ENCODE peak calls at places on chromosome 5, in seven cellular contexts. E, K, G, Z, F, N and H are unnamed samples.

GRCh38 chr5:10518352-10518751 is 45.5 kb upstream of the ANKRD33B start:
- DNase-seq in Z (no peak), E (no peak), G (no peak), K (no peak), N (no peak), F (peak), H (no peak)

GRCh38 chr5:59746261-59746765 is 147.2 kb downstream of the PDE4D start:
- DNase-seq in E (no peak), G (no peak), K (no peak), Z (no peak), F (peak), N (peak), H (no peak)

GRCh38 chr5:176704817-176705216 is 57.5 kb downstream of the TSPAN17 start:
- DNase-seq in E (no peak), F (no peak), K (no peak), Z (no peak), N (no peak), G (no peak), H (no peak)

GRCh38 chr5:171688696-171689495 is 96.7 kb upstream of the SMIM23 start:
- DNase-seq in Z (no peak), G (no peak), K (no peak), E (no peak), N (peak), F (no peak), H (no peak)

GRCh38 chr5:117255211-117256032 is 680.8 kb upstream of the SEMA6A start:
- DNase-seq in F (no peak), K (no peak), Z (no peak), G (no peak), N (no peak), E (no peak), H (no peak)

GRCh38 chr5:159021360-159022177 is 78.1 kb downstream of the EBF1 start:
- DNase-seq in Z (no peak), E (no peak), K (no peak), F (no peak), N (no peak), G (no peak), H (no peak)

GRCh38 chr5:155556700-155557099 is 543.1 kb downstream of the KIF4B start:
- DNase-seq in N (no peak), E (no peak), Z (no peak), G (no peak), K (no peak), F (no peak), H (no peak)

GRCh38 chr5:81779125-81779934 is 28.4 kb upstream of the SSBP2 start:
- DNase-seq in Z (peak), G (peak), N (peak), E (no peak), F (peak), K (peak), H (peak)

GRCh38 chr5:69217154-69217731 is 17.4 kb upstream of the CDK7 start:
- DNase-seq in E (no peak), F (no peak), G (no peak), N (no peak), K (no peak), Z (no peak), H (peak)

GRCh38 chr5:178363501-178364325 is 131.1 kb upstream of the PHYKPL start:
- DNase-seq in F (no peak), G (no peak), E (no peak), Z (no peak), N (no peak), K (no peak), H (no peak)

GRCh38 chr5:94524841-94525697 is 93.3 kb downstream of the KIAA0825 start:
- DNase-seq in N (no peak), Z (no peak), E (no peak), G (no peak), F (peak), K (no peak), H (peak)

GRCh38 chr5:88785396-88786216 is 97.4 kb downstream of the MEF2C start:
- DNase-seq in N (peak), G (no peak), K (peak), E (peak), F (peak), Z (no peak), H (peak)

GRCh38 chr5:138792181-138792808 is 39.1 kb downstream of the CTNNA1 start:
- DNase-seq in K (no peak), F (no peak), E (no peak), Z (no peak), G (no peak), N (no peak), H (no peak)

GRCh38 chr5:36526537-36526936 is 79.9 kb upstream of the SLC1A3 start:
- DNase-seq in E (no peak), Z (no peak), K (no peak), G (no peak), F (no peak), N (no peak), H (no peak)

GRCh38 chr5:150079655-150080461 is 6.5 kb downstream of the CSF1R start:
- DNase-seq in E (no peak), G (no peak), Z (no peak), K (no peak), N (no peak), F (no peak), H (no peak)

GRCh38 chr5:71960196-71960595 is 147.1 kb upstream of the MAP1B start:
- DNase-seq in Z (no peak), G (no peak), K (no peak), F (no peak), E (no peak), N (no peak), H (no peak)

GRCh38 chr5:175120412-175120811 is 323.6 kb downstream of the DRD1 start:
- DNase-seq in N (no peak), G (no peak), Z (no peak), K (no peak), E (no peak), F (no peak), H (no peak)

GRCh38 chr5:72956324-72957140 is 691 bp downstream of the FCHO2 start:
- DNase-seq in Z (peak), K (peak), F (peak), N (peak), G (peak), E (no peak), H (peak)

GRCh38 chr5:4584982-4585381 is 555.1 kb upstream of the ADAMTS16 start:
- DNase-seq in F (peak), E (no peak), K (no peak), N (no peak), Z (no peak), G (no peak), H (no peak)